ENCODE peak calls at places on chromosomes 1 and 21, in four cellular contexts. One of them, this sample, is unnamed.

GRCh38 chr1:77168358-77168757 is 50.9 kb downstream of the PIGK start:
- DNase-seq in K562: no peak
- DNase-seq in HCT116: no peak
- DNase-seq in H1: no peak
- DNase-seq in this sample: no peak

GRCh38 chr1:37308571-37308960 is 165.8 kb upstream of the ZC3H12A start:
- DNase-seq in K562: no peak
- DNase-seq in HCT116: no peak
- DNase-seq in H1: no peak
- DNase-seq in this sample: no peak

GRCh38 chr1:64077281-64077940 is 126.0 kb upstream of the UBE2U start:
- DNase-seq in K562: no peak
- DNase-seq in HCT116: no peak
- DNase-seq in H1: no peak
- DNase-seq in this sample: no peak

GRCh38 chr1:2228157-2228594 is at the start of gene SKI:
- DNase-seq in K562: peak
- DNase-seq in HCT116: no peak
- DNase-seq in H1: no peak
- DNase-seq in this sample: no peak

GRCh38 chr1:8379513-8380186 is 61.7 kb downstream of the SLC45A1 start:
- DNase-seq in K562: no peak
- DNase-seq in HCT116: no peak
- DNase-seq in H1: no peak
- DNase-seq in this sample: no peak

GRCh38 chr1:85200870-85201339 is at the start of gene SYDE2:
- DNase-seq in K562: peak
- DNase-seq in HCT116: no peak
- DNase-seq in H1: peak
- DNase-seq in this sample: peak

GRCh38 chr1:212030936-212031528 is 4.3 kb downstream of the INTS7 start:
- DNase-seq in K562: no peak
- DNase-seq in HCT116: peak
- DNase-seq in H1: no peak
- DNase-seq in this sample: peak

GRCh38 chr1:203361843-203362524 is 11.1 kb upstream of the FMOD start:
- DNase-seq in K562: no peak
- DNase-seq in HCT116: no peak
- DNase-seq in H1: no peak
- DNase-seq in this sample: no peak

GRCh38 chr21:42694751-42695150 is 41.3 kb downstream of the PDE9A start:
- DNase-seq in K562: no peak
- DNase-seq in HCT116: no peak
- DNase-seq in H1: no peak
- DNase-seq in this sample: no peak

GRCh38 chr1:42739753-42740700 is at the start of gene CLDN19:
- DNase-seq in K562: peak
- DNase-seq in HCT116: no peak
- DNase-seq in H1: peak
- DNase-seq in this sample: peak

GRCh38 chr1:10610901-10611600 is 136.3 kb downstream of the PEX14 start:
- DNase-seq in K562: no peak
- DNase-seq in HCT116: no peak
- DNase-seq in H1: no peak
- DNase-seq in this sample: no peak

GRCh38 chr1:151990856-151991198 is 2.8 kb downstream of the S100A10 start:
- DNase-seq in K562: no peak
- DNase-seq in HCT116: no peak
- DNase-seq in H1: no peak
- DNase-seq in this sample: peak

GRCh38 chr1:64965239-64966157 is 851 bp downstream of the JAK1 start:
- DNase-seq in K562: peak
- DNase-seq in HCT116: no peak
- DNase-seq in H1: no peak
- DNase-seq in this sample: no peak

GRCh38 chr1:75992312-75992711 is 60.1 kb upstream of the ASB17 start:
- DNase-seq in K562: no peak
- DNase-seq in HCT116: no peak
- DNase-seq in H1: no peak
- DNase-seq in this sample: no peak

GRCh38 chr1:54409156-54410142 is 3.3 kb upstream of the SSBP3 start:
- DNase-seq in K562: peak
- DNase-seq in HCT116: no peak
- DNase-seq in H1: no peak
- DNase-seq in this sample: no peak

DNA sequence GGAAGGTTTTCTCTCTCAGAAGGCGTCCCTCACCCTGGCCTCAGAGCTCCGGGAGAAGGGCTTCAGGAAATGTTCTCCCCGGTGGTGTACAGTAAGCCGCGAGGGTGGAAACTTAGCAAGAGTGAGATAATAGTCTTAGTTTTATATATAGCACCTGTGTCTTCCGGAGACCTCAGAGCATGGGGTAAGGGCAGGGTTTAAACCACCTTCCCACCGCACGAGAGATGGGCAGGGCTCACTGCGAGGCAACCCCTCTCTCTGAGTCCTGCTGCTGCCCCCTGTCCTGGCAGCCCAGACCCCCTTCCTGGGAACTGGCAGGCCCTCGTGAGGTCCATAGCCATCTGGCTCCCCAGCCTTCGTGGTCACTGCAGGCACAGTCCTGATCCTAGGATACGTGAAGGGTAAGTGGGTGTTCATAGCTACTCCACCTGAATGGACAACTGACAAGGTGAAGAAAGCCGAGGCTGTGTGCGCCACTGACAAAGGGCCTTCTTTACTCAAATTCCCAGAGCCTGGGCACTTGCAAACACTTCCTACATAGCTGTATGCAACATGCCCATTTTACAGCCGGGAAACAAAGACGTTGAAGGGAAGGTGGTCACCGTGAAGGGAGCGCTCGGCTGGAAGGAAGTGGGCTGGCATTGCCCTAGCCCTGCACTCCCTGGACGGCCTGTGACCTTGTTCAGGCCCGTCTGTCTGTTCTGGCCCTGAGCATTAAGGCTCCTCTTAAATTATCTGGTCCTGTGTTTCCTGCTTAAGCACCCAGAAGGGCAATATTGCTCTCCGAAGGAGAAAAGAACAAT is 26.9 kb downstream of the ITPKB start:
- DNase-seq in K562: no peak
- DNase-seq in HCT116: no peak
- DNase-seq in H1: no peak
- DNase-seq in this sample: no peak
- TF ChIP-seq SP1 in K562: no peak
- TF ChIP-seq SP1 in HCT116: no peak
- TF ChIP-seq SP1 in H1: no peak
- TF ChIP-seq SP1 in this sample: no peak

DNA sequence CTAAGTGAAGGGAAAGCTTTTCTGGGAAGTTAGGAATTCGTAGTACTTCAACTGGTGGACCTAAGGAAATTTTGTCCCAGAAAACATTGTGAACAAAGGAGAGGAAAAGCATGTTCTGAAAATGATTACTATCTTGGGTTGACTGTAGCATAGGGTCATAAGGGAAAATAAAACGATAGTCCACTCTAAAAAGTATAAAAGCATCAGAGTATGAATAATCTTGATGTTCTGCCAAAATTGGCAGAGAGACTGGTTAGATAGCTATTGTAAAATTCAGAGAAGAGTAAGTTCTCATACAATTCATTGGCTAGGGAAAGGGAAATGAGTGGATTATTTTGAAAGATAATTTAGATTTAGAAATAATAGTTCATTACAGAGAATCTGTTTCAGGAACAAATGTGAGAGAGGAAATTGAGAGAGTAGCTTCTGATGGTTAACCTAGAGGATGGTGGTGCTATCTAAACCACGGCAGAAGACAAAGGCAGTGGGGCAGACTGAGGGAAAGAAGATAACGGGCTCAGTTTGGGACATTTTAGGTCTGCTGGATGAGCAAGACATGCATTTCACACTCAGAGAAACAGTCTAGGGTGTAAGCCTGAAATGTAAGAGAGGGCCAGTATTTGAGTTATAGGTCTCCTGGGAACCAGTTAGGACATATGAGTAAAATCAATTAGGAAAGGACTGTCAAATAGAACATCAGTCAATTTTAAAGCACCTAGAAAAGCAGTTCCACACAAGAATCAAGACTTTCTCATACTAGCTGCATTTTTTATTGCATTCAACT is 799.3 kb upstream of the CXADR start:
- DNase-seq in K562: no peak
- DNase-seq in HCT116: no peak
- DNase-seq in H1: no peak
- DNase-seq in this sample: no peak
- TF ChIP-seq FOSL1 in K562: no peak
- TF ChIP-seq FOSL1 in HCT116: no peak
- TF ChIP-seq FOSL1 in H1: no peak
- TF ChIP-seq FOSL1 in this sample: no peak

DNA sequence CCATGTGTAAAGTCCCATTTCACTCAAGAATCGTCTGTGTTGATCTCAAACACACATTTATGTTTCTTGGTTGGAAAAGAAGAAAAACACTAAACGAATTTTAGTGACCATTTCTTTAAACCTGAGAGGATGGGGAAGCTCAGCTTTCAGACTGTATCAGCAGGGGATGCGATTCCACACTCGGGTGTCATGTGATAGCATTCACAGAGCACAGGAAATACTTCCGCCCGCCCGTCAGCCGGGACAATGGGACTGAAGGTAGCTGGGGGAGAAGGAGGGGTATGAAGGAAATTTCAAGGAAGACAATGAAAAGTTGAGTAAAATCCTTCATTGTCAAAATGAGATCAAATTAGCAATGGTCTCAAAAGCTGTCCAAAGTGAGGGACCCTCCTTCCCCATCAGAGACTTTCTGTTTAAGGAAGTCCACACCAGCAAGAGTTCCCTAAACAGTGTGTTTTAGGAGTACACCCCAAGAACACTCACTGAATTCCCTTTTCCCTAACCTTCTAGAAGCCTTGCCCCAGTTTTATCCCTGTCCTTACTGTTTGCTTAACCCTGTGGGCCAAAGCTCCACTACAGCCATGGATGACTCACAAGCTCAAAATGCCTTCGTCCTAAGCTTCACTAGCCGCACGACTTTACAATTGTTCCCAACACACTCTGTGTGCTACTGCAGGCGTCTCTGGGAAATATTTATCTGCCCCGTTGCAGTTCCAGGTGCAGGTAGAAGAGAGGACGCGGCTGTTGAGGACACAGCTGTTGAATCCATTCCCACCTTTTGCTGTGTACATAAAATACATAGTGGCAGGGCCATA is 51.4 kb upstream of the SIM2 start:
- DNase-seq in K562: no peak
- DNase-seq in HCT116: no peak
- DNase-seq in H1: no peak
- DNase-seq in this sample: peak
- TF ChIP-seq SP1 in K562: no peak
- TF ChIP-seq SP1 in HCT116: no peak
- TF ChIP-seq SP1 in H1: no peak
- TF ChIP-seq SP1 in this sample: no peak

DNA sequence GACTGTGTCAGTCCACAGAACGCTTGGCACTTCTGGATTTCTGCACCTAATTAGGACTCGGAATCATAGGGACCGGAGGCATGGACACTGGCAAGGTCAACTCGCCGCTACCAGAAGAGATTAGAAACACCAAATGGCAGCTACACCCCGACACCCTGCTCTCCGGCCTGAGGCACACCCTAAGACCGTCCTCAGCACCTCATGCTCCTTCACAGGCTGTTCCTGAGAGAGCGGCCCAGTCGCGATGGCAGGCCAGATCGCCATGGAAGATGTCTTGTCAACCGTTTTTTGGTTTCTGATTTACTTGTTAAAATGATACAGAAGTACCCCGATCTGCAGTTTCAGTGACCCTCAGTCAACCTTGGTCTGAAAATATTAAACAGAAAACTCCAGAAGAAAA is 46.8 kb downstream of the NPHP4 start:
- DNase-seq in K562: no peak
- DNase-seq in HCT116: no peak
- DNase-seq in H1: no peak
- DNase-seq in this sample: no peak
- TF ChIP-seq FOSL1 in K562: no peak
- TF ChIP-seq FOSL1 in HCT116: no peak
- TF ChIP-seq FOSL1 in H1: no peak
- TF ChIP-seq FOSL1 in this sample: no peak

GRCh38 chr1:174692313-174692712 is 244.5 kb downstream of the GPR52 start:
- DNase-seq in K562: peak
- DNase-seq in HCT116: peak
- DNase-seq in H1: no peak
- DNase-seq in this sample: peak
- TF ChIP-seq SP1 in K562: no peak
- TF ChIP-seq SP1 in HCT116: no peak
- TF ChIP-seq SP1 in H1: no peak
- TF ChIP-seq SP1 in this sample: no peak